ENCODE peak calls at places on chromosomes 13 and 19, in seven cellular contexts. One of them, this sample, is unnamed.

GRCh38 chr19:4971424-4971793 is 2.5 kb downstream of the KDM4B start:
- DNase-seq in H1: no peak
- DNase-seq in IMR-90: no peak
- DNase-seq in mesenchymal stem cell: peak; percentile 40
- DNase-seq in neuronal stem cell: no peak
- DNase-seq in mesendoderm: peak; percentile 78
- DNase-seq in H9: peak; percentile 84
- DNase-seq in this sample: peak; percentile 63

GRCh38 chr13:40176242-40176641 is 490.2 kb downstream of the FOXO1 start:
- DNase-seq in neuronal stem cell: no peak
- DNase-seq in H1: no peak
- DNase-seq in mesenchymal stem cell: no peak
- DNase-seq in IMR-90: no peak
- DNase-seq in mesendoderm: no peak
- DNase-seq in H9: no peak
- DNase-seq in this sample: no peak

GRCh38 chr19:4594199-4594598 is 34.7 kb upstream of the SEMA6B start:
- DNase-seq in mesendoderm: no peak
- DNase-seq in IMR-90: peak; percentile 13
- DNase-seq in mesenchymal stem cell: peak; percentile 10
- DNase-seq in H1: no peak
- DNase-seq in neuronal stem cell: no peak
- DNase-seq in H9: no peak
- DNase-seq in this sample: no peak

GRCh38 chr13:81383441-81383840 is 1042.5 kb upstream of the SPRY2 start:
- DNase-seq in H9: no peak
- DNase-seq in H1: no peak
- DNase-seq in mesendoderm: peak; percentile 4
- DNase-seq in mesenchymal stem cell: no peak
- DNase-seq in IMR-90: no peak
- DNase-seq in neuronal stem cell: no peak
- DNase-seq in this sample: no peak

GRCh38 chr13:47454986-47455385 is 546.1 kb downstream of the SUCLA2 start:
- DNase-seq in H9: no peak
- DNase-seq in neuronal stem cell: no peak
- DNase-seq in mesendoderm: no peak
- DNase-seq in H1: no peak
- DNase-seq in mesenchymal stem cell: peak; percentile 40
- DNase-seq in IMR-90: peak; percentile 40
- DNase-seq in this sample: no peak

GRCh38 chr13:94050686-94051085 is 428.8 kb downstream of the DCT start:
- DNase-seq in H9: no peak
- DNase-seq in H1: no peak
- DNase-seq in mesendoderm: peak; percentile 72
- DNase-seq in mesenchymal stem cell: no peak
- DNase-seq in IMR-90: no peak
- DNase-seq in neuronal stem cell: no peak
- DNase-seq in this sample: no peak

GRCh38 chr13:99307247-99307646 is at the start of gene GPR183:
- DNase-seq in neuronal stem cell: no peak
- DNase-seq in IMR-90: peak; percentile 43
- DNase-seq in H1: no peak
- DNase-seq in H9: no peak
- DNase-seq in mesenchymal stem cell: peak; percentile 70
- DNase-seq in mesendoderm: no peak
- DNase-seq in this sample: no peak

GRCh38 chr13:111568290-111568689 is 247.8 kb downstream of the TEX29 start:
- DNase-seq in mesendoderm: no peak
- DNase-seq in H9: no peak
- DNase-seq in IMR-90: no peak
- DNase-seq in mesenchymal stem cell: no peak
- DNase-seq in H1: no peak
- DNase-seq in neuronal stem cell: no peak
- DNase-seq in this sample: no peak

GRCh38 chr19:21835429-21835809 is 563 bp downstream of the ZNF43 start:
- DNase-seq in mesendoderm: no peak
- DNase-seq in H1: no peak
- DNase-seq in IMR-90: no peak
- DNase-seq in neuronal stem cell: no peak
- DNase-seq in H9: no peak
- DNase-seq in mesenchymal stem cell: no peak
- DNase-seq in this sample: no peak

GRCh38 chr19:15701757-15702589 is 25.9 kb upstream of the OR10H2 start:
- DNase-seq in IMR-90: no peak
- DNase-seq in mesenchymal stem cell: no peak
- DNase-seq in H1: no peak
- DNase-seq in H9: no peak
- DNase-seq in mesendoderm: no peak
- DNase-seq in neuronal stem cell: no peak
- DNase-seq in this sample: no peak

GRCh38 chr19:4234142-4234861 is 5.0 kb downstream of the EBI3 start:
- DNase-seq in neuronal stem cell: no peak
- DNase-seq in mesendoderm: no peak
- DNase-seq in H9: no peak
- DNase-seq in mesenchymal stem cell: peak; percentile 34
- DNase-seq in H1: no peak
- DNase-seq in IMR-90: no peak
- DNase-seq in this sample: peak; percentile 93

GRCh38 chr19:47414469-47414868 is 4.9 kb downstream of the MEIS3 start:
- DNase-seq in mesenchymal stem cell: no peak
- DNase-seq in mesendoderm: peak; percentile 73
- DNase-seq in IMR-90: no peak
- DNase-seq in neuronal stem cell: no peak
- DNase-seq in H9: no peak
- DNase-seq in H1: no peak
- DNase-seq in this sample: peak; percentile 69

GRCh38 chr13:38787550-38787949 is 100.7 kb downstream of the FREM2 start:
- DNase-seq in neuronal stem cell: no peak
- DNase-seq in H1: no peak
- DNase-seq in H9: no peak
- DNase-seq in mesenchymal stem cell: no peak
- DNase-seq in mesendoderm: no peak
- DNase-seq in IMR-90: no peak
- DNase-seq in this sample: no peak

GRCh38 chr13:34762312-34762711 is 179.8 kb upstream of the NBEA start:
- DNase-seq in IMR-90: no peak
- DNase-seq in H1: no peak
- DNase-seq in neuronal stem cell: no peak
- DNase-seq in mesenchymal stem cell: peak; percentile 72
- DNase-seq in H9: no peak
- DNase-seq in mesendoderm: no peak
- DNase-seq in this sample: no peak

GRCh38 chr19:3656073-3656746 is 29.6 kb upstream of the CACTIN start:
- DNase-seq in H1: no peak
- DNase-seq in mesenchymal stem cell: peak; percentile 43
- DNase-seq in H9: no peak
- DNase-seq in neuronal stem cell: no peak
- DNase-seq in IMR-90: peak; percentile 13
- DNase-seq in mesendoderm: no peak
- DNase-seq in this sample: no peak

GRCh38 chr13:48571121-48571901 is 38.4 kb upstream of the RCBTB2 start:
- DNase-seq in neuronal stem cell: no peak
- DNase-seq in IMR-90: peak; percentile 81
- DNase-seq in mesenchymal stem cell: peak; percentile 53
- DNase-seq in H9: no peak
- DNase-seq in mesendoderm: no peak
- DNase-seq in H1: no peak
- DNase-seq in this sample: no peak

GRCh38 chr13:68390987-68391386 is 1160.9 kb upstream of the PCDH9 start:
- DNase-seq in mesendoderm: no peak
- DNase-seq in IMR-90: no peak
- DNase-seq in neuronal stem cell: no peak
- DNase-seq in H9: no peak
- DNase-seq in mesenchymal stem cell: no peak
- DNase-seq in H1: no peak
- DNase-seq in this sample: no peak

GRCh38 chr13:98869408-98870090 is 108.3 kb downstream of the DOCK9 start:
- DNase-seq in mesenchymal stem cell: no peak
- DNase-seq in mesendoderm: no peak
- DNase-seq in neuronal stem cell: no peak
- DNase-seq in H9: no peak
- DNase-seq in H1: no peak
- DNase-seq in IMR-90: no peak
- DNase-seq in this sample: no peak

GRCh38 chr13:110663491-110663890 is 42.4 kb downstream of the CARS2 start:
- DNase-seq in mesenchymal stem cell: no peak
- DNase-seq in neuronal stem cell: no peak
- DNase-seq in H1: no peak
- DNase-seq in H9: no peak
- DNase-seq in IMR-90: no peak
- DNase-seq in mesendoderm: no peak
- DNase-seq in this sample: no peak

GRCh38 chr13:68727788-68728187 is 1379.8 kb upstream of the ATXN8OS start:
- DNase-seq in H9: no peak
- DNase-seq in mesendoderm: no peak
- DNase-seq in neuronal stem cell: no peak
- DNase-seq in IMR-90: no peak
- DNase-seq in mesenchymal stem cell: no peak
- DNase-seq in H1: no peak
- DNase-seq in this sample: no peak

GRCh38 chr19:10334340-10335148 is 1.2 kb upstream of the RAVER1 start:
- DNase-seq in IMR-90: peak; percentile 93
- DNase-seq in mesenchymal stem cell: peak; percentile 97
- DNase-seq in neuronal stem cell: peak; percentile 88
- DNase-seq in mesendoderm: peak; percentile 92
- DNase-seq in H9: peak; percentile 95
- DNase-seq in H1: peak; percentile 70
- DNase-seq in this sample: peak; percentile 98

GRCh38 chr13:112078879-112079526 is 12.1 kb downstream of the SOX1 start:
- DNase-seq in mesendoderm: no peak
- DNase-seq in mesenchymal stem cell: no peak
- DNase-seq in H9: peak; percentile 71
- DNase-seq in IMR-90: no peak
- DNase-seq in neuronal stem cell: no peak
- DNase-seq in H1: no peak
- DNase-seq in this sample: no peak

GRCh38 chr19:37925212-37925611 is 18.2 kb downstream of the SIPA1L3 start:
- DNase-seq in H1: no peak
- DNase-seq in neuronal stem cell: no peak
- DNase-seq in IMR-90: no peak
- DNase-seq in mesenchymal stem cell: no peak
- DNase-seq in mesendoderm: no peak
- DNase-seq in H9: no peak
- DNase-seq in this sample: no peak

GRCh38 chr13:45132384-45133064 is 12.2 kb downstream of the GTF2F2 start:
- DNase-seq in IMR-90: no peak
- DNase-seq in mesendoderm: no peak
- DNase-seq in H9: no peak
- DNase-seq in neuronal stem cell: no peak
- DNase-seq in H1: no peak
- DNase-seq in mesenchymal stem cell: no peak
- DNase-seq in this sample: no peak

GRCh38 chr19:58203814-58204475 is 21.1 kb downstream of the ZNF274 start:
- DNase-seq in neuronal stem cell: no peak
- DNase-seq in mesenchymal stem cell: no peak
- DNase-seq in H1: no peak
- DNase-seq in mesendoderm: peak; percentile 61
- DNase-seq in H9: no peak
- DNase-seq in IMR-90: no peak
- DNase-seq in this sample: peak; percentile 4

GRCh38 chr19:39816287-39817048 is 17.5 kb downstream of the DYRK1B start:
- DNase-seq in neuronal stem cell: no peak
- DNase-seq in mesenchymal stem cell: no peak
- DNase-seq in mesendoderm: no peak
- DNase-seq in H9: no peak
- DNase-seq in H1: no peak
- DNase-seq in IMR-90: no peak
- DNase-seq in this sample: no peak
- H2BK120ac ChIP-seq in neuronal stem cell: no peak overlapping the region
- H2BK120ac ChIP-seq in mesenchymal stem cell: no peak overlapping the region
- H2BK120ac ChIP-seq in mesendoderm: no peak overlapping the region
- H2BK120ac ChIP-seq in H9: no peak overlapping the region
- H2BK120ac ChIP-seq in H1: no peak overlapping the region
- H2BK120ac ChIP-seq in IMR-90: no peak overlapping the region
- H2BK120ac ChIP-seq in this sample: no peak overlapping the region

DNA sequence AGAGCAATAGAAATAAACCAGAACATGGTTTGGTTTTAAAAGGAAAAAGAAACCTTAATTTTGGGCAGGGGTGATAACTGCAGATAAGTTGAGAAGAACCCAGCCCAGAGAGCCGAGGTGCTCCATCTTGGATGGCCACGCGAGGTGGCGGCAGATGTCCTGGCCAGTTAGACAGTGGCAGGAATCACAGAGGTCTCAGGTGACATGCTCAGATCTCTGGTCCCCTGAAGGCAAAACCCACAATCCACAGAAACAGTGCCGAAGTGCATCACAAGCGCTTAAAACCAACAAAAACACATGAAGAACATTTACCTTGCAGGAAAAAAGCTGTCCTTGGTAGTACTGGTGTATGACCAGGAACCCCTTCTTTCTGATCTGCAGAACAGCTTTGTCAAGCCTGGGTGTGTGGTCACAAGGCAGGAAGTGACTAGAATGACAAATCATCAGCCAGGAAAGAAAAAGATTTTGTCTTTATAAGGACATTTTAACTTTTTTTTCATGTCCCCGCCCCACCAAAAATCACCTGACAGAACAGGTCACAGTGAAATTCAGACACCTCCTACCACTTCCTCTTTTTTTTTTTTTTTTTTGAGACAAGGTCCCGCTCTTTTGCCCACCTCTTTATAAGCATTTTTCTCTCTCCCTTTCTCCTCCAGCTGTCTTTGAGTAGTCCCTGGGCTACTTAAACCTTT is at the start of gene LCP1:
- DNase-seq in neuronal stem cell: no peak
- DNase-seq in H1: no peak
- DNase-seq in H9: no peak
- DNase-seq in mesendoderm: peak; percentile 62
- DNase-seq in IMR-90: no peak
- DNase-seq in mesenchymal stem cell: no peak
- DNase-seq in this sample: peak; percentile 70
- H3K9ac ChIP-seq in neuronal stem cell: no peak within 1 kb of the TSS
- H3K9ac ChIP-seq in H1: no peak within 1 kb of the TSS
- H3K9ac ChIP-seq in H9: no peak within 1 kb of the TSS
- H3K9ac ChIP-seq in mesendoderm: no peak within 1 kb of the TSS
- H3K9ac ChIP-seq in IMR-90: no peak within 1 kb of the TSS
- H3K9ac ChIP-seq in mesenchymal stem cell: no peak within 1 kb of the TSS
- H3K9ac ChIP-seq in this sample: no peak within 1 kb of the TSS

DNA sequence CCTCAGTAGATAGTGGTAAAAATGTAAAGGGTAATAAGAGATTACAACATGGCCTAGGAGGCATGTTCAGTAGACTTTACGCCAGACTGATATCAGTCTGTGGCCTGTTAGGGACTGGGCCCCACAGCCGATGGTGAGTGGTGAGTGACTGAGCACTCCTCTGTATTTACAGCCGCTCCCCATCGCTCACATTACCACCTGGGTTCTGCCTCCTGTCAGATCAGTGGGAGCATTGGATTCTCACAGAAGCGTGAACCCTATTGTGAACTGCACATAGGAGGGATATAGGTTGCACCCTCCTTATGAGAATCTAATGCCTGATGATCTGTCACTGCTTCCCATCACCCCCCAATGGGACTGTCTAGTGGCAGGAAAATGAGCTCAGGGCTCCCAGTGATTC is 17.9 kb downstream of the NLRP11 start:
- DNase-seq in H9: no peak
- DNase-seq in IMR-90: no peak
- DNase-seq in neuronal stem cell: no peak
- DNase-seq in mesendoderm: no peak
- DNase-seq in H1: no peak
- DNase-seq in mesenchymal stem cell: no peak
- DNase-seq in this sample: no peak
- H2BK120ac ChIP-seq in H9: no peak overlapping the region
- H2BK120ac ChIP-seq in IMR-90: no peak overlapping the region
- H2BK120ac ChIP-seq in neuronal stem cell: no peak overlapping the region
- H2BK120ac ChIP-seq in mesendoderm: no peak overlapping the region
- H2BK120ac ChIP-seq in H1: no peak overlapping the region
- H2BK120ac ChIP-seq in mesenchymal stem cell: no peak overlapping the region
- H2BK120ac ChIP-seq in this sample: no peak overlapping the region

GRCh38 chr19:2394054-2394668 is 33.2 kb downstream of the TIMM13 start:
- DNase-seq in H9: no peak
- DNase-seq in mesendoderm: no peak
- DNase-seq in mesenchymal stem cell: no peak
- DNase-seq in neuronal stem cell: no peak
- DNase-seq in H1: no peak
- DNase-seq in IMR-90: no peak
- DNase-seq in this sample: peak; percentile 45
- H3K9ac ChIP-seq in H9: no peak overlapping the region
- H3K9ac ChIP-seq in mesendoderm: no peak overlapping the region
- H3K9ac ChIP-seq in mesenchymal stem cell: no peak overlapping the region
- H3K9ac ChIP-seq in neuronal stem cell: no peak overlapping the region
- H3K9ac ChIP-seq in H1: no peak overlapping the region
- H3K9ac ChIP-seq in IMR-90: no peak overlapping the region
- H3K9ac ChIP-seq in this sample: no peak overlapping the region